ENCODE peak calls at places on chromosomes 7 and 10, in four cellular contexts. E is Peyer's patch, P is body of pancreas, X is gastrocnemius medialis. D is an unnamed sample.

GRCh38 chr10:119449760-119450461 is 92.6 kb downstream of the RGS10 start:
- DNase-seq in X (peak), P (peak), E (no peak), D (peak)

GRCh38 chr10:85433248-85433647 is 933.3 kb downstream of the GRID1 start:
- DNase-seq in E (no peak), P (no peak), X (no peak), D (no peak)

GRCh38 chr10:73771722-73772279 is 10.0 kb upstream of the CHCHD1 start:
- DNase-seq in E (no peak), P (peak), X (no peak), D (no peak)

GRCh38 chr10:76257816-76258215 is 826.4 kb downstream of the LRMDA start:
- DNase-seq in X (no peak), P (no peak), E (no peak), D (no peak)

GRCh38 chr10:128095023-128095752 is 31.0 kb downstream of the MKI67 start:
- DNase-seq in X (no peak), E (no peak), P (no peak), D (no peak)

GRCh38 chr10:69043931-69044531 is 43.9 kb upstream of the SRGN start:
- DNase-seq in P (no peak), X (no peak), E (no peak), D (no peak)

GRCh38 chr7:43791-44540 is 148.4 kb upstream of the FAM20C start:
- DNase-seq in E (peak), X (no peak), P (no peak), D (no peak)

GRCh38 chr10:121808835-121809234 is 119.0 kb downstream of the ATE1 start:
- DNase-seq in P (no peak), X (no peak), E (no peak), D (no peak)

GRCh38 chr10:1400129-1400865 is 337.0 kb downstream of the ADARB2 start:
- DNase-seq in X (no peak), E (no peak), P (no peak), D (no peak)

GRCh38 chr7:140364819-140365218 is 33.5 kb downstream of the SLC37A3 start:
- DNase-seq in P (no peak), X (no peak), E (no peak), D (no peak)

GRCh38 chr10:29680091-29680490 is 45.3 kb upstream of the SVIL start:
- DNase-seq in X (no peak), E (no peak), P (no peak), D (no peak)

GRCh38 chr7:518630-519428 is 817 bp downstream of the PDGFA start:
- DNase-seq in P (peak), X (peak), E (peak), D (no peak)

GRCh38 chr10:1153805-1154351 is 97.7 kb downstream of the WDR37 start:
- DNase-seq in X (no peak), E (no peak), P (no peak), D (no peak)

GRCh38 chr10:28326516-28327493 is 23.9 kb upstream of the MPP7 start:
- DNase-seq in P (peak), X (peak), E (no peak), D (no peak)

GRCh38 chr7:140640727-140641531 is at the start of gene DENND2A:
- DNase-seq in E (peak), X (peak), P (peak), D (peak)

GRCh38 chr7:33452805-33453502 is 323.6 kb downstream of the BBS9 start:
- DNase-seq in X (no peak), E (no peak), P (no peak), D (no peak)

GRCh38 chr10:88254091-88254490 is 329.0 kb downstream of the RNLS start:
- DNase-seq in X (peak), P (no peak), E (no peak), D (no peak)

GRCh38 chr10:8719971-8720370 is 665.5 kb downstream of the GATA3 start:
- DNase-seq in E (no peak), P (no peak), X (no peak), D (no peak)

GRCh38 chr10:94461503-94461902 is 59.2 kb downstream of the TBC1D12 start:
- DNase-seq in X (no peak), P (no peak), E (no peak), D (no peak)

GRCh38 chr10:79939969-79940368 is 8.9 kb downstream of the SFTPD start:
- DNase-seq in P (no peak), X (no peak), E (no peak), D (no peak)

GRCh38 chr7:105399043-105399725 is 10.5 kb upstream of the SRPK2 start:
- DNase-seq in E (no peak), P (no peak), X (no peak), D (no peak)

GRCh38 chr7:113825832-113826231 is 93.0 kb downstream of the PPP1R3A start:
- DNase-seq in E (no peak), X (no peak), P (no peak), D (no peak)

GRCh38 chr7:28354601-28355062 is 57.7 kb upstream of the CREB5 start:
- DNase-seq in P (peak), X (no peak), E (no peak), D (no peak)

GRCh38 chr7:101186839-101187448 is 6.9 kb upstream of the NAT16 start:
- DNase-seq in E (no peak), P (no peak), X (no peak), D (no peak)

GRCh38 chr7:90178592-90179279 is 24.5 kb downstream of the STEAP1 start:
- DNase-seq in X (no peak), E (no peak), P (no peak), D (no peak)

GRCh38 chr7:68041559-68041958 is 1044.9 kb downstream of the TYW1 start:
- DNase-seq in P (no peak), E (no peak), X (no peak), D (no peak)

GRCh38 chr10:78589687-78590086 is 479.1 kb upstream of the ZMIZ1 start:
- DNase-seq in X (no peak), P (no peak), E (no peak), D (no peak)

DNA sequence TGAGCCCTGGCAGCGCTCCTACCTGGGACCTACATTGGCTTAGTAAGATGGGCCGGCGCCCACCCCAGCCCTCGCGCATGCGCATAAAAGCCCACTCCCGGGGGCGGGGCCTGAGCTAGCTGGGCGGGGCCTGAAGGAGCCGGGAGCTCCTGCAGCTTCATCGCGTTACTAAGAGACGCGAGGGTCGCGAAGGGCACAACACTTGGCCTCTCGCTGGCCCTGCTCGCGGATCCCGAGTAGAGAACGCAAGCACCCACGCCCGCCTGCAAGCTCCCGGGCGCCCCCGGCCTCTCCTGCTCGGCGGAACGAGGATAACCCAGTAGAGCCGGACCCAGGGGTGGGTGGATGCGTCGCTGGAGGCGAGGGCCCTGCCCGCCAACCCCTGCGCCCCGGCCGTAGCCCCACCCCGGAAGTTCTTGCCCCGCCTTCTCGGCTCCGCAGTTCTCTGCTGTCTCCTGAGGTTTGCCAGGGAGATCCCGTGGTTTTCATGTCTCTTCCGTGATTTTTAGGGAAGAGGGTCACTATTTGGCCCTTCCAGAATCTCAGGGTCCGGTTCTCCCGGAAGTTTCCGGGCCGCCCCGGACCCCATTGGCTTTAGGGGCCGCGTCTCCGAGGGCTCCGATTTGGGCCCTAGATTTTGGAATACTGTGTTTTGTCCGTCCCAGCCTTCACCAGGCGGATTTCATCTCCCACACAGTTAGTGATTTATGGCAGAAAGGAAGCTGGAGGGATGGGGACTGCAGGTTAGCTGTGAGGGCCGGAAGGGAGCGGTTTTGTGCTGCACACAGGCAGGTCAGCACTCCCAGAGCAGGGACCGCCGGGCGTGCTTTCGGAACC is at the start of gene MEIG1:
- DNase-seq in P (peak), X (peak), E (peak), D (peak)
- TF ChIP-seq POLR2A in P (peak), X (peak), E (peak), D (peak)

DNA sequence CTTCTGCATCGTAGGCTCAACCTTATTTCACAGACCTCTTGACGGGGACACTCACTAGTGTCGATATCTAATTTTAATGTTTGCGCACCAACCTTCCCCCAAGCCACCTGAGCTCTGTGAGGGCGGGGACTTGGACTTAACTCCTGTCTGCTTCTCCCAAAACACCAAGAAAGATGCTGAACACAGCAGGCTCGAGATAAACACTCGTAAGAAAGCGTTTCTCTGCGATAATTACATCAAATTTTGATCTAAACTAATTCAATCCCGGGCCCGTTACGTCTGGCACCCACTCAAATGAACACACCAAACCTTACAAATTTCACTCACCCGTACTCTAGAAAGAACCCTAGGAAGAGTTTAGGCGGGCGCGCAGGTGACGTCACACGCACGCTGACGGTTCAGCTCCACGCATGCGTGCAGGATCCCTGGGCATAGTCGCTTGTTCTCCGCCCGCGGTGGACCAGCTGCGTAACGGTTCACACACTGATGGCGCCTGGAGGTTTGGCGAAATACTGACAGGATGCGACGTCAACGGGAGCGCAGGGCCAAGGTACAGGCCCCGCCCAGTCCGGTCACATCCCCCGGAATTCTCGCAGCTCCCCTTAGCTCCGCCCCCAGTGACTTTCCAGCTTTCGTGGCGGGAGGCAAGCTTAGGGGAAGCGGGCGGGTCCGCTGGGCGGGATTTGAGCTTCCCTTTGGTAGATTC is at the start of gene POT1:
- DNase-seq in X (peak), P (peak), E (peak), D (peak)
- TF ChIP-seq POLR2A in X (peak), P (no peak), E (no peak), D (peak)

GRCh38 chr7:27160546-27161213 is 4.2 kb upstream of the HOXA7 start:
- DNase-seq in X (no peak), P (peak), E (peak), D (peak)
- TF ChIP-seq POLR2A in X (no peak), P (no peak), E (no peak), D (no peak)

GRCh38 chr7:158819571-158820203 is 9.6 kb downstream of the ESYT2 start:
- DNase-seq in P (no peak), X (no peak), E (no peak), D (no peak)
- TF ChIP-seq POLR2A in P (no peak), X (no peak), E (no peak), D (no peak)

GRCh38 chr7:17298840-17299476 is 506 bp downstream of the AHR start:
- DNase-seq in P (peak), X (no peak), E (peak), D (peak)
- TF ChIP-seq POLR2A in P (no peak), X (peak), E (no peak), D (no peak)

GRCh38 chr7:50791363-50791762 is 8.7 kb upstream of the GRB10 start:
- DNase-seq in X (no peak), E (no peak), P (no peak), D (no peak)
- TF ChIP-seq POLR2A in X (no peak), E (no peak), P (no peak), D (no peak)

DNA sequence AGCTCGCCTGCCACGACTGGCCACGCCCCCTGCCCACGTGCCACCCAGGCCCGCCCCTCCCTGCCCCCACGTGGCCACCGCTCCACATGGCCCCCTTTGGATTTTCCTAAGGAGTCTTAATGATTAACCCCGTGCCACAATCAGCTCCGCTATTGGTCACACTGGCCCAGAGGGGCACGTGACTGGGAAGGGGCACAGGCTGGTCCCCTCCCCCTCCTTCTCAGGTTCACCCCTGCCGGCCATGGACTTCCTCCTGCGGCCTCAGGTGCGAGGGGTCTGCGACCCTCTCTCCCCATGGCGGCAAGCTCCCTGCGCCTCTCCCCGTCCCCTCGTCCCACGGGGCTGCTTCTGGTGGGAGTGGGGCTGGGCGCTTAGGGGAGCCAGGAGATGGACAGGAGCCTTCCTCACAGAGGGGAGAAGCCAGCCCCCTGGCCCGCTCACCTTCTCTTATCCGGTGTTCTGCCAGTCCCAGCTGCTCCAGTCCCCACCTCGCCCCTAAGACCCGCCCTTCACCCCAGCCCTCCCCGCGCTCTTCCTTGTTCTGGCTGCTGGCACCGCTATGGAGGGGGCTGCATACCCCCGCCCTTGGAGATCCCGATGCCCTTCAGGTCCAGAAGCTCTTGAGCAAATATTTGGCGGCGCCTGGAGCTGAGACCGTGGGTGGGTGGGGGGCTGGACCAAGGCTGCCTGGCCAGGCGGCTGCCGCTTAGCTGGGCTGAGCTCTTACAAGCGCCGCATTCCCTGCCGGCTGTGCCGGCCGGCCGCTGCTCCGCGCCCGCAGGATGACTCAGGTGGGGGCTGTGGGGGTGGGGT is 3.2 kb downstream of the SLC4A2 start:
- DNase-seq in E (peak), X (no peak), P (peak), D (no peak)
- TF ChIP-seq POLR2A in E (peak), X (no peak), P (peak), D (no peak)

GRCh38 chr10:67884313-67884841 is at the start of gene SIRT1:
- DNase-seq in X (peak), E (peak), P (peak), D (peak)

GRCh38 chr10:67883710-67884312 is 645 bp upstream of the SIRT1 start:
- DNase-seq in P (no peak), E (no peak), X (no peak), D (no peak)

DNA sequence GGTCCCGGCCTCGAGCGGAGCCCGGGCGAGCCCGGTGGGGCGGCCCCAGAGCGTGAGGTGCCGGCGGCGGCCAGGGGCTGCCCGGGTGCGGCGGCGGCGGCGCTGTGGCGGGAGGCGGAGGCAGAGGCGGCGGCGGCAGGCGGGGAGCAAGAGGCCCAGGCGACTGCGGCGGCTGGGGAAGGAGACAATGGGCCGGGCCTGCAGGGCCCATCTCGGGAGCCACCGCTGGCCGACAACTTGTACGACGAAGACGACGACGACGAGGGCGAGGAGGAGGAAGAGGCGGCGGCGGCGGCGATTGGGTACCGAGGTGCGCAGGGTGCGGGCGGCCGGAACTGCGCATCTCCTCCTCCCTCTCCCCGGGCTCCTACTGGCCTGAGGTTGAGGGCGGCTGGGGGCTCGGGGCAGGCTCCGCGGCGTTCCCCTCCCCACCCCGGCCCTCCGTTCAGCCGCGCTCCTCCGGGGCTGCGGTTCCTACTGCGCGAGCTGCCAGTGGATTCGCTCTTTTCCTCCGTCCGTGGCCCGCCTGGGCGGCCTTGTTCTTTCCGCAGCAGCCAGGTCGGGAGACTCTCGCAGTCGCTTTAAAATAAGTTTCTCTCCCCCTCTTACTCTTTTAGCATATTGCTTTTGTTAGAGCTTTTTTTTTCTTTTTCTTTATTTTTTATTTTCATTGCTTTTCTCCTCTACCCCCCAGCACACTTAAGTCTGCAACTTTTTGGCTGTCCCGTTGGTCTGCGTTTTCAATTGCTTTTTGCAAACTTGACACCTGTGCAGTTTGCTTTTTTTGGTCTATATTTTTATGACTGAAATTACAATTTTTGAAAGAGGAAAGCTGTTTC is 605 bp downstream of the SIRT1 start:
- DNase-seq in E (peak), P (peak), X (peak), D (peak)
- TF ChIP-seq POLR2A in E (peak), P (peak), X (peak), D (peak)

GRCh38 chr7:100093498-100093897 is 4.7 kb downstream of the COPS6 start:
- DNase-seq in P (no peak), E (no peak), X (no peak), D (no peak)
- TF ChIP-seq POLR2A in P (no peak), E (no peak), X (no peak), D (no peak)

GRCh38 chr7:131495679-131496498 is 60.5 kb downstream of the PODXL start:
- DNase-seq in P (no peak), E (no peak), X (no peak), D (no peak)
- TF ChIP-seq POLR2A in P (no peak), E (no peak), X (no peak), D (no peak)

D was measured in GM12891.